ENCODE peak calls at places on chromosomes 5 and 9, in ten cellular contexts. K is left ventricle myocardium inferior, N is MCF 10A, P is tibial nerve, E is progenitor cell of endocrine pancreas, X is coronary artery, U is left lung, D is cardiac fibroblast, M is GM10248, B is A673. R is an unnamed sample.

GRCh38 chr9:109640232-109641078 is 139.5 kb upstream of the PALM2AKAP2 start:
- DNase-seq in K (peak; percentile 59), N (peak; percentile 74), P (no peak), E (peak; percentile 24), X (no peak), U (peak; percentile 54), D (peak; percentile 18), M (no peak), B (peak; percentile 41), R (no peak)

GRCh38 chr5:89572696-89573095 is 689.7 kb upstream of the MEF2C start:
- DNase-seq in K (no peak), N (no peak), P (no peak), E (no peak), X (no peak), U (no peak), D (peak; percentile 59), M (no peak), B (no peak), R (no peak)

GRCh38 chr9:79989079-79989478 is 417.3 kb downstream of the TLE4 start:
- DNase-seq in K (no peak), N (no peak), P (no peak), E (no peak), X (no peak), U (no peak), D (no peak), M (no peak), B (no peak), R (no peak)

GRCh38 chr5:96387616-96388015 is 45.4 kb downstream of the PCSK1 start:
- DNase-seq in K (no peak), N (no peak), P (no peak), E (no peak), X (no peak), U (no peak), D (no peak), M (no peak), B (no peak), R (no peak)

GRCh38 chr5:43017438-43017820 is 22.7 kb downstream of the ANXA2R start:
- DNase-seq in K (no peak), N (no peak), P (no peak), E (no peak), X (no peak), U (peak; percentile 53), D (peak; percentile 40), M (no peak), B (peak; percentile 35), R (no peak)

GRCh38 chr9:38228331-38229122 is 159.5 kb upstream of the SHB start:
- DNase-seq in K (no peak), N (no peak), P (no peak), E (no peak), X (no peak), U (no peak), D (no peak), M (no peak), B (peak; percentile 41), R (no peak)

GRCh38 chr5:77262685-77263084 is 52.2 kb downstream of the PDE8B start:
- DNase-seq in K (no peak), N (no peak), P (no peak), E (no peak), X (no peak), U (no peak), D (no peak), M (no peak), B (no peak), R (no peak)

GRCh38 chr5:39208471-39208870 is 10.9 kb downstream of the FYB1 start:
- DNase-seq in K (no peak), N (no peak), P (no peak), E (no peak), X (no peak), U (no peak), D (no peak), M (no peak), B (no peak), R (no peak)

GRCh38 chr9:69392826-69393225 is 67.8 kb downstream of the ENTREP1 start:
- DNase-seq in K (no peak), N (no peak), P (no peak), E (no peak), X (no peak), U (no peak), D (no peak), M (peak; percentile 2), B (no peak), R (no peak)

GRCh38 chr9:69395718-69396117 is 70.7 kb downstream of the ENTREP1 start:
- DNase-seq in K (no peak), N (no peak), P (no peak), E (no peak), X (no peak), U (no peak), D (no peak), M (no peak), B (no peak), R (no peak)

GRCh38 chr9:69391487-69391886 is 66.5 kb downstream of the ENTREP1 start:
- DNase-seq in K (no peak), N (no peak), P (no peak), E (no peak), X (no peak), U (no peak), D (no peak), M (peak; percentile 5), B (no peak), R (no peak)

GRCh38 chr9:69391946-69392345 is 66.9 kb downstream of the ENTREP1 start:
- DNase-seq in K (no peak), N (no peak), P (no peak), E (no peak), X (no peak), U (no peak), D (no peak), M (no peak), B (no peak), R (no peak)

GRCh38 chr9:69393425-69393824 is 68.4 kb downstream of the ENTREP1 start:
- DNase-seq in K (peak; percentile 49), N (no peak), P (no peak), E (no peak), X (no peak), U (no peak), D (no peak), M (peak; percentile 3), B (no peak), R (no peak)
- TF ChIP-seq CTCF in K (no peak), N (no peak), P (no peak), E (no peak), X (no peak), U (no peak), D (no peak), M (no peak), B (no peak), R (no peak)

DNA sequence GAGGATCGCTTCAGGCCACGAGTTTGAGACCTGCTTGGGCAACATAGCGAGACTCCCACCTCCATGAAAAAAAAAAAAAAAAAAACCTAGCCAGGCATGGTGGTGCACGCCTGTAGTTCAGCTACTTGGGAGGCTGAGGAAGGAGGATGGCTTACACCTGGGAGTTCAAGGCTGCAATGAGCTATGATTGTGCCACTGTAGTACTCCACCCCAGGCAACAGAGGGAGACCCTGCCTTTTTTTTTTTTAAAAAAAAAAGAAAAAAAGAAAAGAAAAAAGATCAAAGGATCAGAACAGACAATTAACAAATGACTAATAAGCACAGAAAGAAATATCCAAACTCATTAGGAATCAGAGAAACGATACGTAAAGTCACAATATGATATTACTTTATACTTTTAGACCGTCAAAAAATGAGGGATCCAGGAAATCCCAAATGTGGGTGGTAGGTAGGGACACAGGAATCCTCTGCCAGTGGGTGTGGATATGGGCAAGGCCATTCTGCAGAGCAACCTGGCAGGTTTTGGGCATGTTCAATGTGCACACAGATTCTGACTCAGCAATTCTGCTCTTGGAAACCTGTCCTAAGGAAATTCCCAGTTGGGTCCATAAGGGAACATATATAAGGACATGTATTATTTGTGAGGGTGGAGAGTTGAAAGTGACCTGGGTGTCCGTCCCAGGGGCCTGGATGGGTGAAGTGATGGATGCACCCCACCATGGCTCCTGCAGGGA is 144.7 kb upstream of the TBC1D2 start:
- DNase-seq in K (no peak), N (no peak), P (no peak), E (no peak), X (no peak), U (no peak), D (no peak), M (no peak), B (no peak), R (no peak)
- TF ChIP-seq CTCF in K (no peak), N (no peak), P (no peak), E (no peak), X (no peak), U (no peak), D (peak; percentile 4), M (no peak), B (no peak), R (no peak)

DNA sequence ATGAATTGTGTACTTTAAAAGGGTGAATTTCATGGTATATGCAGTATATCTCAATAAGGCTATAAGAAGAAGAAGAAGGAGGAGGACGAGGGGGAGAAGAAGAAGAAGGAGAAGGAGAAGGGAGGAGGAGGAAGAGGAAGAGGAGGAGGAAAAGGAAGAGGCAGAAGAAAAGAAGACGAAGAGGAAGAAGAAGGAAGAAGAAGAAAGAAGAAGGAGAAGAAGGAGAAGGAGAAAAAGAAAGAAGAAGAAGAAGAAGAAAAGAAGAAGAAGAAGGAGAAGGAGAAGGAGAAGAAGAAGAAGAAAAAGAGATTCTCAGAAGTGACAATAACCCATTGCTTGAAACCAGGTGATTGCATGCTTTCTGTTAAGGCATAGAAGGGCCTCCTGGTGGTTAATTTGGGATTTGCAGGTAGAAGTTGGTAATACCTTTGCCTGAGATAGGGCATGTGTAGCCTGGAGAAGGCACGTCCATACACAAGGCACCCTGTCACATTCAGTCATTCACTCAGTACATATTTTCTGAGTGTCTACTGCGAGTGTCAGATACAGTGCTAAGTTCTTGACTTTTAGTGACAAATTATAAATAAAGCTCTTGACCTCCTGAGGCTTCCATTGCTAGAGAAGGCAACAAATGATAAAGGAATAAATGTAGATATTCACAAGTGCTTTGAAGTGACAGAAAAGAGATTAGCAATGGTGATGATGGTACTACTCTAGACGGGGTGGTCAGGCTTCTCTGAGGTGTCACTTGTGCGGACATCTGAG is 231.3 kb downstream of the NPR3 start:
- DNase-seq in K (no peak), N (peak; percentile 65), P (no peak), E (peak; percentile 10), X (no peak), U (no peak), D (peak; percentile 57), M (peak; percentile 30), B (peak; percentile 40), R (peak; percentile 55)
- TF ChIP-seq CTCF in K (no peak), N (peak; percentile 30), P (no peak), E (peak; percentile 58), X (no peak), U (peak; percentile 26), D (peak; percentile 55), M (peak; percentile 32), B (peak; percentile 45), R (peak; percentile 27)

GRCh38 chr5:57304931-57305330 is 131.1 kb downstream of the GPBP1 start:
- DNase-seq in K (no peak), N (no peak), P (no peak), E (no peak), X (no peak), U (no peak), D (no peak), M (no peak), B (no peak), R (no peak)

GRCh38 chr5:57303985-57304384 is 130.1 kb downstream of the GPBP1 start:
- DNase-seq in K (no peak), N (no peak), P (no peak), E (no peak), X (no peak), U (no peak), D (no peak), M (no peak), B (no peak), R (no peak)

GRCh38 chr5:57302643-57303042 is 128.8 kb downstream of the GPBP1 start:
- DNase-seq in K (no peak), N (no peak), P (no peak), E (no peak), X (no peak), U (no peak), D (peak; percentile 43), M (no peak), B (no peak), R (no peak)

GRCh38 chr5:57299945-57300344 is 126.1 kb downstream of the GPBP1 start:
- DNase-seq in K (no peak), N (no peak), P (no peak), E (no peak), X (no peak), U (no peak), D (no peak), M (no peak), B (no peak), R (no peak)

DNA sequence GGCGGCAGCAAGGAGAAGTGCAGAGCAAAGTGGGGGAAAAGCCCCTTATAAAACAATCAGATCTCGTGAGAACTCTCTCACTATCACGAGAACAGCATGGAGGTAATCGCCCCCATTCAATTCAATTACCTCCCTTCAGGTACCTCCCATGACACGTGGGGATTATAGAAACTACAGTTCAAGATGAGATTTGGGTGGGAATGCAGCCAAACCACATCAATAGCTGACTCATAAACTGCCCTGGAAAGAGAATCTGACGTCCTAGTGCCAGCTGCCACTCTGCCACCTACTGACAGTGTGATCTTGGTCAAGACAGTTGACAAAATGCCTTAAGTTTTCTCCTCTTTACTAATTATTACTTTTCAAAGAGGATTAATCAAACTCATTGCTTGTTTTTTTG is 128.3 kb downstream of the GPBP1 start:
- DNase-seq in K (no peak), N (peak; percentile 90), P (no peak), E (no peak), X (no peak), U (no peak), D (peak; percentile 64), M (no peak), B (peak; percentile 46), R (peak; percentile 93)
- TF ChIP-seq CTCF in K (no peak), N (no peak), P (no peak), E (no peak), X (no peak), U (no peak), D (no peak), M (no peak), B (peak; percentile 18), R (no peak)